ENCODE peak calls at places on chromosome 14, in nine cellular contexts. Z is OCI-LY7; G is Right ventricle myocardium superior; J is RWPE1; Y is stimulated activated CD4-positive, alpha-beta T cell treated with anti-CD3 and anti-CD28 coated beads, Interleukin-12 subunit alpha, Interleukin-12 subunit beta, amount 100 ng/mL, for 4 hours; X is frontal cortex; P is hypothalamus; R is NCI-H2107; N is nephron progenitor cell. K is an unnamed sample.

GRCh38 chr14:104746951-104747481 is 5.9 kb upstream of the SIVA1 start:
- DNase-seq in N (no peak), J (no peak), G (peak), Z (no peak), P (no peak), X (no peak), R (no peak), Y (no peak), K (no peak)

GRCh38 chr14:74917646-74918081 is 5.4 kb downstream of the RPS6KL1 start:
- DNase-seq in N (no peak), X (no peak), P (peak), J (no peak), R (no peak), Y (no peak), Z (no peak), G (peak), K (peak)

GRCh38 chr14:102592969-102593840 is 756 bp downstream of the RCOR1 start:
- DNase-seq in R (peak), Y (peak), J (peak), P (no peak), N (peak), Z (peak), X (peak), G (peak), K (peak)

GRCh38 chr14:55245657-55246268 is 25.5 kb upstream of the FBXO34 start:
- DNase-seq in N (no peak), G (no peak), R (no peak), Z (peak), J (no peak), P (no peak), X (no peak), Y (no peak), K (peak)

GRCh38 chr14:84877061-84877460 is 652.9 kb upstream of the FLRT2 start:
- DNase-seq in X (no peak), N (no peak), R (no peak), G (no peak), J (no peak), P (no peak), Z (no peak), Y (no peak), K (no peak)

GRCh38 chr14:103551338-103551762 is 11.1 kb downstream of the BAG5 start:
- DNase-seq in P (no peak), Z (no peak), R (no peak), Y (no peak), G (peak), X (no peak), N (no peak), J (no peak), K (peak)

GRCh38 chr14:33598582-33598981 is 352.3 kb downstream of the EGLN3 start:
- DNase-seq in R (no peak), X (no peak), Z (no peak), J (no peak), N (no peak), G (no peak), Y (no peak), P (no peak), K (no peak)

GRCh38 chr14:68285421-68286179 is 466.0 kb downstream of the RAD51B start:
- DNase-seq in G (no peak), Z (peak), X (no peak), P (no peak), N (no peak), J (no peak), Y (peak), R (no peak), K (no peak)

GRCh38 chr14:50082784-50083466 is 33.4 kb downstream of the VCPKMT start:
- DNase-seq in R (no peak), J (no peak), G (no peak), X (no peak), P (no peak), N (no peak), Z (peak), Y (peak), K (no peak)

GRCh38 chr14:38357557-38357956 is 101.7 kb upstream of the CLEC14A start:
- DNase-seq in G (no peak), N (no peak), J (peak), P (no peak), X (no peak), Y (no peak), Z (no peak), R (no peak), K (no peak)

GRCh38 chr14:85475113-85475512 is 54.8 kb upstream of the FLRT2 start:
- DNase-seq in R (no peak), J (no peak), Z (no peak), G (no peak), Y (no peak), P (no peak), X (no peak), N (no peak), K (no peak)

GRCh38 chr14:37150414-37150813 is 22.0 kb downstream of the SLC25A21 start:
- DNase-seq in R (peak), Y (no peak), X (no peak), J (peak), G (no peak), P (no peak), N (peak), Z (peak), K (no peak)

GRCh38 chr14:28542040-28542439 is 224.5 kb upstream of the FOXG1 start:
- DNase-seq in Z (no peak), X (no peak), J (peak), N (no peak), P (no peak), R (no peak), G (no peak), Y (no peak), K (no peak)

GRCh38 chr14:51544901-51545300 is 106.8 kb upstream of the FRMD6 start:
- DNase-seq in N (no peak), P (no peak), G (no peak), Y (no peak), Z (no peak), R (no peak), J (no peak), X (no peak), K (no peak)

GRCh38 chr14:101104485-101104884 is 201.0 kb upstream of the RTL1 start:
- DNase-seq in G (no peak), Z (no peak), P (no peak), R (no peak), J (no peak), N (no peak), Y (no peak), X (no peak), K (peak)

GRCh38 chr14:36238666-36239363 is 62.3 kb upstream of the PTCSC3 start:
- DNase-seq in N (no peak), G (no peak), Z (no peak), J (peak), Y (no peak), X (no peak), R (no peak), P (no peak), K (peak)

GRCh38 chr14:42057176-42057575 is 450.5 kb downstream of the LRFN5 start:
- DNase-seq in Z (no peak), G (no peak), J (no peak), R (no peak), Y (no peak), P (no peak), X (no peak), N (no peak), K (no peak)

GRCh38 chr14:31270196-31270772 is 62.7 kb upstream of the HECTD1 start:
- DNase-seq in Z (peak), P (no peak), J (no peak), X (no peak), Y (no peak), N (no peak), R (no peak), G (no peak), K (no peak)

GRCh38 chr14:93946104-93946503 is 19.0 kb downstream of the FAM181A start:
- DNase-seq in G (no peak), P (no peak), Y (no peak), X (no peak), R (no peak), Z (no peak), N (no peak), J (no peak), K (no peak)

GRCh38 chr14:86012391-86012790 is 482.4 kb downstream of the FLRT2 start:
- DNase-seq in X (no peak), J (no peak), P (no peak), R (no peak), Z (no peak), Y (no peak), G (no peak), N (no peak), K (no peak)

GRCh38 chr14:50000215-50001145 is 107.6 kb downstream of the ARF6 start:
- DNase-seq in R (no peak), Z (peak), X (no peak), Y (peak), P (no peak), G (peak), J (peak), N (peak), K (peak)

GRCh38 chr14:30132201-30132600 is 204.6 kb upstream of the PRKD1 start:
- DNase-seq in Z (no peak), G (no peak), P (no peak), X (no peak), R (no peak), Y (no peak), J (no peak), N (no peak), K (no peak)

GRCh38 chr14:69005432-69006148 is 26.5 kb upstream of the ACTN1 start:
- DNase-seq in G (peak), Y (no peak), J (peak), P (peak), X (no peak), N (no peak), Z (no peak), R (peak), K (peak)

GRCh38 chr14:31164115-31164514 is 43.5 kb downstream of the HECTD1 start:
- DNase-seq in G (no peak), R (no peak), N (no peak), J (no peak), P (no peak), Y (no peak), X (no peak), Z (no peak), K (no peak)

GRCh38 chr14:89990218-89990617 is 34.5 kb downstream of the TDP1 start:
- DNase-seq in R (no peak), Y (no peak), X (no peak), P (no peak), G (no peak), N (no peak), Z (no peak), J (no peak), K (no peak)

GRCh38 chr14:99382781-99383456 is 97.7 kb downstream of the SETD3 start:
- DNase-seq in N (no peak), X (no peak), G (no peak), Z (no peak), J (peak), R (no peak), Y (no peak), P (no peak), K (no peak)

GRCh38 chr14:37587881-37588666 is 7.0 kb downstream of the FOXA1 start:
- DNase-seq in N (peak), J (no peak), R (no peak), X (no peak), Y (no peak), Z (no peak), P (no peak), G (no peak), K (peak)

GRCh38 chr14:87491816-87492215 is 501.2 kb downstream of the GALC start:
- DNase-seq in J (peak), P (no peak), R (no peak), G (no peak), Z (no peak), N (no peak), X (no peak), Y (no peak), K (no peak)

GRCh38 chr14:69917287-69917686 is 38.1 kb downstream of the SMOC1 start:
- DNase-seq in P (no peak), N (no peak), X (no peak), J (no peak), Z (no peak), R (no peak), G (no peak), Y (no peak), K (no peak)

GRCh38 chr14:69559581-69560011 is 15.1 kb downstream of the CCDC177 start:
- DNase-seq in X (no peak), P (peak), Z (no peak), R (peak), Y (no peak), N (peak), G (no peak), J (no peak), K (no peak)

GRCh38 chr14:52332269-52332668 is 18.2 kb downstream of the PTGER2 start:
- DNase-seq in R (no peak), G (no peak), J (no peak), N (no peak), Z (no peak), Y (no peak), X (no peak), P (no peak), K (no peak)

GRCh38 chr14:97920201-97920600 is 1123.0 kb downstream of the VRK1 start:
- DNase-seq in Y (no peak), N (no peak), G (no peak), R (no peak), P (no peak), J (no peak), X (no peak), Z (no peak), K (no peak)

GRCh38 chr14:55102141-55102547 is 26.9 kb upstream of the LGALS3 start:
- DNase-seq in J (peak), Z (peak), X (no peak), N (no peak), G (peak), Y (no peak), P (peak), R (peak), K (peak)